ENCODE peak calls at places on chromosomes 2 and 18, in four cellular contexts. One of them, this sample, is unnamed.

GRCh38 chr18:44592639-44593038 is 88.0 kb upstream of the SETBP1 start:
- DNase-seq in H1: no peak
- DNase-seq in mesendoderm: no peak
- DNase-seq in IMR-90: peak; percentile 70
- DNase-seq in this sample: no peak

GRCh38 chr18:76425299-76426101 is 69.5 kb downstream of the ZNF516 start:
- DNase-seq in mesendoderm: peak; percentile 62
- DNase-seq in H1: peak; percentile 15
- DNase-seq in IMR-90: peak; percentile 52
- DNase-seq in this sample: no peak

GRCh38 chr2:233210843-233211600 is 40.5 kb upstream of the ATG16L1 start:
- DNase-seq in mesendoderm: no peak
- DNase-seq in H1: no peak
- DNase-seq in IMR-90: peak; percentile 90
- DNase-seq in this sample: no peak

GRCh38 chr2:241386519-241386918 is 30.4 kb downstream of the FARP2 start:
- DNase-seq in mesendoderm: peak; percentile 14
- DNase-seq in H1: no peak
- DNase-seq in IMR-90: no peak
- DNase-seq in this sample: no peak

GRCh38 chr2:2664989-2665833 is 334.1 kb upstream of the MYT1L start:
- DNase-seq in H1: no peak
- DNase-seq in IMR-90: peak; percentile 86
- DNase-seq in mesendoderm: no peak
- DNase-seq in this sample: no peak

GRCh38 chr2:118012778-118013177 is 1.1 kb downstream of the CCDC93 start:
- DNase-seq in IMR-90: no peak
- DNase-seq in H1: no peak
- DNase-seq in mesendoderm: peak; percentile 21
- DNase-seq in this sample: no peak

GRCh38 chr2:151379191-151379590 is 21.8 kb downstream of the TNFAIP6 start:
- DNase-seq in H1: no peak
- DNase-seq in IMR-90: peak; percentile 47
- DNase-seq in mesendoderm: no peak
- DNase-seq in this sample: no peak

GRCh38 chr2:237603718-237604362 is 13.3 kb upstream of the RAB17 start:
- DNase-seq in IMR-90: peak; percentile 80
- DNase-seq in mesendoderm: peak; percentile 93
- DNase-seq in H1: no peak
- DNase-seq in this sample: no peak

GRCh38 chr2:189522435-189523151 is 58.0 kb downstream of the SLC40A1 start:
- DNase-seq in IMR-90: no peak
- DNase-seq in mesendoderm: peak; percentile 23
- DNase-seq in H1: no peak
- DNase-seq in this sample: no peak

GRCh38 chr2:220775856-220776467 is 796.1 kb downstream of the EPHA4 start:
- DNase-seq in IMR-90: peak; percentile 20
- DNase-seq in H1: no peak
- DNase-seq in mesendoderm: peak; percentile 69
- DNase-seq in this sample: no peak

GRCh38 chr2:15313657-15314056 is 247.5 kb downstream of the NBAS start:
- DNase-seq in mesendoderm: no peak
- DNase-seq in IMR-90: peak; percentile 71
- DNase-seq in H1: no peak
- DNase-seq in this sample: no peak

GRCh38 chr18:75244914-75245313 is 34.3 kb downstream of the TSHZ1 start:
- DNase-seq in H1: no peak
- DNase-seq in mesendoderm: no peak
- DNase-seq in IMR-90: no peak
- DNase-seq in this sample: no peak

GRCh38 chr18:54622084-54622483 is 31.0 kb downstream of the DYNAP start:
- DNase-seq in H1: no peak
- DNase-seq in mesendoderm: no peak
- DNase-seq in IMR-90: no peak
- DNase-seq in this sample: no peak

GRCh38 chr2:65826567-65826966 is 394.2 kb upstream of the SPRED2 start:
- DNase-seq in H1: no peak
- DNase-seq in mesendoderm: no peak
- DNase-seq in IMR-90: no peak
- DNase-seq in this sample: no peak

GRCh38 chr2:2640371-2640770 is 309.3 kb upstream of the MYT1L start:
- DNase-seq in mesendoderm: no peak
- DNase-seq in IMR-90: no peak
- DNase-seq in H1: no peak
- DNase-seq in this sample: no peak

GRCh38 chr2:33158482-33159003 is 211.8 kb downstream of the LTBP1 start:
- DNase-seq in H1: no peak
- DNase-seq in IMR-90: peak; percentile 95
- DNase-seq in mesendoderm: no peak
- DNase-seq in this sample: no peak

GRCh38 chr18:41504316-41504715 is 450.7 kb upstream of the PIK3C3 start:
- DNase-seq in IMR-90: no peak
- DNase-seq in H1: no peak
- DNase-seq in mesendoderm: no peak
- DNase-seq in this sample: no peak

GRCh38 chr18:42635378-42636048 is 480.0 kb downstream of the RIT2 start:
- DNase-seq in IMR-90: no peak
- DNase-seq in H1: no peak
- DNase-seq in mesendoderm: peak; percentile 72
- DNase-seq in this sample: peak; percentile 32

GRCh38 chr2:4483050-4483449 is 779.7 kb downstream of the DCDC2C start:
- DNase-seq in H1: no peak
- DNase-seq in IMR-90: no peak
- DNase-seq in mesendoderm: no peak
- DNase-seq in this sample: no peak

GRCh38 chr2:13390676-13391075 is 673.9 kb downstream of the TRIB2 start:
- DNase-seq in mesendoderm: no peak
- DNase-seq in H1: no peak
- DNase-seq in IMR-90: no peak
- DNase-seq in this sample: no peak

GRCh38 chr2:216103213-216103612 is 5.9 kb upstream of the XRCC5 start:
- DNase-seq in mesendoderm: no peak
- DNase-seq in IMR-90: no peak
- DNase-seq in H1: no peak
- DNase-seq in this sample: no peak

GRCh38 chr2:121128741-121129659 is 156.0 kb downstream of the TFCP2L1 start:
- DNase-seq in mesendoderm: peak; percentile 86
- DNase-seq in H1: no peak
- DNase-seq in IMR-90: no peak
- DNase-seq in this sample: peak; percentile 70

GRCh38 chr18:75179819-75180600 is 28.9 kb downstream of the PTGR3 start:
- DNase-seq in H1: no peak
- DNase-seq in IMR-90: no peak
- DNase-seq in mesendoderm: no peak
- DNase-seq in this sample: no peak

GRCh38 chr2:84919885-84920580 is 14.6 kb downstream of the TMSB10 start:
- DNase-seq in IMR-90: peak; percentile 99
- DNase-seq in H1: no peak
- DNase-seq in mesendoderm: peak; percentile 80
- DNase-seq in this sample: no peak

GRCh38 chr18:51039138-51040112 is 9.4 kb downstream of the SMAD4 start:
- DNase-seq in IMR-90: peak; percentile 46
- DNase-seq in mesendoderm: peak; percentile 78
- DNase-seq in H1: no peak
- DNase-seq in this sample: peak; percentile 65

GRCh38 chr2:169670937-169671336 is 23.3 kb downstream of the CFAP210 start:
- DNase-seq in mesendoderm: no peak
- DNase-seq in H1: no peak
- DNase-seq in IMR-90: no peak
- DNase-seq in this sample: no peak
- H2BK120ac ChIP-seq in mesendoderm: no peak overlapping the region
- H2BK120ac ChIP-seq in H1: no peak overlapping the region
- H2BK120ac ChIP-seq in IMR-90: no peak overlapping the region
- H2BK120ac ChIP-seq in this sample: no peak overlapping the region

GRCh38 chr2:204850576-204850975 is 305.3 kb downstream of the PARD3B start:
- DNase-seq in mesendoderm: peak; percentile 4
- DNase-seq in IMR-90: no peak
- DNase-seq in H1: no peak
- DNase-seq in this sample: no peak

GRCh38 chr2:204840504-204840903 is 295.2 kb downstream of the PARD3B start:
- DNase-seq in H1: no peak
- DNase-seq in mesendoderm: no peak
- DNase-seq in IMR-90: no peak
- DNase-seq in this sample: no peak

GRCh38 chr2:204849887-204850286 is 304.6 kb downstream of the PARD3B start:
- DNase-seq in H1: no peak
- DNase-seq in mesendoderm: no peak
- DNase-seq in IMR-90: no peak
- DNase-seq in this sample: no peak

GRCh38 chr2:204842731-204843490 is 297.6 kb downstream of the PARD3B start:
- DNase-seq in IMR-90: peak; percentile 96
- DNase-seq in mesendoderm: peak; percentile 57
- DNase-seq in H1: no peak
- DNase-seq in this sample: no peak

DNA sequence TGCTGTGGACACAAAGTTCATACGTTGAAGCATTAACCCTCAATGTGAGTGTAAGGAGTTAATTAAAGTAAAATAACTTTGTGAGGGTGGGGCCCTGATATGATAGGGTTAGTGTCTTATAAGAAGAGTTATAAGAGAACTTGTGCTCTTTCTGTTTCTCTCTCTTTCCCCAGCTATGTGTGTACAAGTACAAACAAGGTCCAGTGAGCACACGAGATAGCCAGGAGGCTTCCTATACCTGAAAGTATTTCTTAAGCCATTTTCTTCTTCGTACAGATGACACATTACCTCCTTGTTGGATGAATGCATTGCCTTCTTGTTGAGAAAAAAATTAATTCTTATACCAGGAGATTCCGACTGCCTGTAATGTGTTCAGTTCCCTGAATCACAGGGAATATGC is 301.2 kb downstream of the PARD3B start:
- DNase-seq in IMR-90: no peak
- DNase-seq in mesendoderm: no peak
- DNase-seq in H1: no peak
- DNase-seq in this sample: no peak
- H3K4ac ChIP-seq in IMR-90: no peak overlapping the region
- H3K4ac ChIP-seq in mesendoderm: no peak overlapping the region
- H3K4ac ChIP-seq in H1: no peak overlapping the region
- H3K4ac ChIP-seq in this sample: no peak overlapping the region

DNA sequence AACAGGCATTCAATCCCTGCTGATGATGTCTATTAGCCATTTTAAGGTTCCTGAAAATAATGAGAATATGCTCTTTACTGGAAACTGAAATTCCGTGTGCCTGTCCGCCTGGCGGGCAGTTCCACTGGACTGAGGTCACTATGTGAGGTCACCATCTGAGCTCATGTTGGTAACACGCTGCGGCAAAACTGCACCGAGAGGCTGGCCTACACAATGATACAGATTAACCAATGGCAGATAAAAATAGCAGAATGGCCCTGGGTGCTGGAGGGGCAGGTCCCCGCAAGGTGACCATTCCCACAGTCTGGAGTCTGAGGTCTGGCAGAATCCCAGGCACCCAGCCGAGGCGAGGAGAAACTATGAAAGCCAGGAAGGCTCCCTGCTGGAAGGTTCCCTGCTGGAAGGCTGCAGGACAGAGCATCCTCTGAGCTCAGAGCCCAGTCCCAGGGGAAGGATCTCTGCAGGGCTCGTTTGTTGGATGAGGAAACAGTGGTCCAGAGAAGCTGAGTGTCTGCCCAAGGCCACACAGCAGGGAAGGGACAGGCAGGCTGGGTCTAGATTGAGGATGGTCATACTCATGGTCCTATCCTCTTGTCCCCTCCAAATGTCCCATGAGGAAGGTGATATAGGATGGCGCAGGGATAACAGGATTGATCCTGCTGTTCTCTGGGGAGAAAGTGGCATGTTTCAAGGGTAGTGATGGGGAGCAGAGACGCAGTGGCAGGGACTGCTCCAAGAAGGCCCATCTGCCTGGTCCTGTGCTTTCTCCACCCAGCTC is 24.8 kb downstream of the HS1BP3 start:
- DNase-seq in mesendoderm: no peak
- DNase-seq in H1: no peak
- DNase-seq in IMR-90: no peak
- DNase-seq in this sample: no peak
- H2BK120ac ChIP-seq in mesendoderm: no peak overlapping the region
- H2BK120ac ChIP-seq in H1: no peak overlapping the region
- H2BK120ac ChIP-seq in IMR-90: no peak overlapping the region
- H2BK120ac ChIP-seq in this sample: no peak overlapping the region

GRCh38 chr18:11908182-11909080 is at the start of gene MPPE1:
- DNase-seq in mesendoderm: peak; percentile 93
- DNase-seq in H1: peak; percentile 60
- DNase-seq in IMR-90: peak; percentile 83
- DNase-seq in this sample: peak; percentile 88
- H3K4ac ChIP-seq in mesendoderm: peak within 1 kb of the TSS; percentile 83
- H3K4ac ChIP-seq in H1: no peak within 1 kb of the TSS
- H3K4ac ChIP-seq in IMR-90: peak within 1 kb of the TSS; percentile 97
- H3K4ac ChIP-seq in this sample: no peak within 1 kb of the TSS

DNA sequence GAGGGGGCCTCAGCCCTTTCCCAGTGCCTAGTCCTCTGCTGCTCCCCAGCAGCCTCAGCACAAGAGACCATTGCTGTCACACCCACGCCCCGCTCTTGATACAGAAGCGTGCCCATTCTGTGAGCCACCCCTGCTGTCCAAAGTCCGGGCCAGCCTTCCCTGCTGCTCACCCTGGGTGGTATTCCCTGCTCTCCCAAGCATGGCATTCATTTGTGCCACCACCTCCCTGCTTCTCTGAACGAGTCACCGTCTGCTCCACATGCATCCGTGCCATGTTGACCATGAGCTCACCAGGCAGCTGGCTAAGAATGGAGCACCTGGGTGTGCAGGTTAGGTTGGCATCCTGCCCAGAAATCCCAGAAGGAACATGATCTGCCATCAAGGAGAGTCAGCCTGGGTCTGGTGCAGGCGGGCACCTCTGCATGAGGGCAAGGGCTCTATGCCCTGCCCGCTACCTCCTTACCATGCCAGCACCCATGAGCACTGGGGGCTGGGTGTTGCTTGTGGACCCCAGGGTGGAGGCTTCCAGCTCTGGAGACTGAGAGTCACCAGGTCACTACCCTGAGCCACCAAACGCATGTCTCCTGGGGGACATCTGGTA is 63.0 kb downstream of the TWIST2 start:
- DNase-seq in IMR-90: no peak
- DNase-seq in H1: no peak
- DNase-seq in mesendoderm: no peak
- DNase-seq in this sample: no peak
- H2BK120ac ChIP-seq in IMR-90: no peak overlapping the region
- H2BK120ac ChIP-seq in H1: no peak overlapping the region
- H2BK120ac ChIP-seq in mesendoderm: no peak overlapping the region
- H2BK120ac ChIP-seq in this sample: no peak overlapping the region

GRCh38 chr2:62291517-62292137 is 95.7 kb downstream of the B3GNT2 start:
- DNase-seq in mesendoderm: no peak
- DNase-seq in IMR-90: no peak
- DNase-seq in H1: no peak
- DNase-seq in this sample: no peak

GRCh38 chr2:62292190-62292589 is 96.3 kb downstream of the B3GNT2 start:
- DNase-seq in H1: no peak
- DNase-seq in IMR-90: peak; percentile 11
- DNase-seq in mesendoderm: no peak
- DNase-seq in this sample: no peak

GRCh38 chr2:62293151-62293489 is 97.2 kb downstream of the B3GNT2 start:
- DNase-seq in H1: no peak
- DNase-seq in mesendoderm: no peak
- DNase-seq in IMR-90: no peak
- DNase-seq in this sample: no peak

GRCh38 chr2:62296034-62296832 is 100.3 kb downstream of the B3GNT2 start:
- DNase-seq in H1: no peak
- DNase-seq in IMR-90: no peak
- DNase-seq in mesendoderm: no peak
- DNase-seq in this sample: no peak

GRCh38 chr2:62293490-62294212 is 97.7 kb downstream of the B3GNT2 start:
- DNase-seq in mesendoderm: peak; percentile 92
- DNase-seq in H1: peak; percentile 47
- DNase-seq in IMR-90: no peak
- DNase-seq in this sample: peak; percentile 94
- H3K4ac ChIP-seq in mesendoderm: peak overlapping the region; percentile 11
- H3K4ac ChIP-seq in H1: peak overlapping the region; percentile 88
- H3K4ac ChIP-seq in IMR-90: no peak overlapping the region
- H3K4ac ChIP-seq in this sample: peak overlapping the region; percentile 59

GRCh38 chr2:141029424-141030078 is 1101.3 kb downstream of the LRP1B start:
- DNase-seq in IMR-90: no peak
- DNase-seq in H1: peak; percentile 5
- DNase-seq in mesendoderm: peak; percentile 6
- DNase-seq in this sample: peak; percentile 42
- H2BK120ac ChIP-seq in IMR-90: no peak overlapping the region
- H2BK120ac ChIP-seq in H1: no peak overlapping the region
- H2BK120ac ChIP-seq in mesendoderm: no peak overlapping the region
- H2BK120ac ChIP-seq in this sample: no peak overlapping the region